ENCODE peak calls at places on chromosomes 4 and X, in ten cellular contexts. M is mesendoderm, S is MM.1S, B is tibial artery, F is H9, O is body of pancreas, W is left ventricle myocardium inferior, J is heart left ventricle, L is fibroblast of lung, E is adrenal gland. Y is an unnamed sample. For H3K4me1, the result is how much of the 10 kb centered on the place peaks cover.

GRCh38 chrX:109299091-109299490 is 182.8 kb downstream of the GUCY2F start:
- DNase-seq in O (no peak), E (no peak), S (no peak), B (no peak), J (no peak), L (no peak), F (no peak), W (no peak), M (no peak), Y (no peak)

GRCh38 chrX:118644378-118644777 is 83.0 kb upstream of the IL13RA1 start:
- DNase-seq in J (no peak), B (no peak), F (no peak), O (no peak), M (peak), E (peak), L (peak), S (no peak), W (no peak), Y (peak)

GRCh38 chr4:119646347-119647071 is 17.9 kb upstream of the PDE5A start:
- DNase-seq in O (peak), J (peak), S (no peak), E (no peak), B (no peak), L (peak), M (no peak), F (no peak), W (peak), Y (peak)

GRCh38 chr4:3436798-3437581 is 4.8 kb upstream of the HGFAC start:
- DNase-seq in J (no peak), W (no peak), F (no peak), E (peak), M (no peak), O (peak), L (peak), S (no peak), B (peak), Y (peak)

GRCh38 chrX:13843150-13843721 is 26.3 kb upstream of the GPM6B start:
- DNase-seq in E (no peak), S (peak), W (no peak), M (no peak), J (no peak), B (no peak), L (no peak), F (no peak), O (no peak), Y (no peak)

GRCh38 chr4:79213702-79214101 is 112.2 kb downstream of the NAA11 start:
- DNase-seq in W (no peak), S (no peak), B (no peak), F (no peak), E (no peak), J (no peak), L (no peak), O (no peak), M (no peak), Y (no peak)

GRCh38 chr4:17033256-17034245 is 135.1 kb upstream of the LDB2 start:
- DNase-seq in J (no peak), L (peak), B (no peak), W (no peak), O (no peak), F (no peak), M (no peak), S (no peak), E (no peak), Y (peak)

GRCh38 chr4:147825451-147826287 is 93.8 kb downstream of the ARHGAP10 start:
- DNase-seq in F (no peak), O (peak), B (no peak), S (no peak), M (no peak), J (peak), E (peak), W (peak), L (peak), Y (peak)

GRCh38 chr4:102420563-102421221 is 75.4 kb upstream of the SLC39A8 start:
- DNase-seq in B (no peak), F (no peak), J (no peak), S (no peak), M (no peak), L (peak), O (no peak), E (no peak), W (no peak), Y (peak)

GRCh38 chrX:70505451-70505841 is 60.8 kb downstream of the DLG3 start:
- DNase-seq in F (peak), E (no peak), J (no peak), L (no peak), B (no peak), M (no peak), O (no peak), S (no peak), W (no peak), Y (no peak)

GRCh38 chrX:74506310-74507115 is 85.2 kb downstream of the SLC16A2 start:
- DNase-seq in B (no peak), F (no peak), M (no peak), S (no peak), O (no peak), L (no peak), E (no peak), J (no peak), W (no peak), Y (no peak)

GRCh38 chrX:150635952-150636351 is 57.2 kb upstream of the MTMR1 start:
- DNase-seq in O (no peak), S (no peak), J (no peak), W (no peak), E (no peak), L (peak), B (no peak), M (no peak), F (no peak), Y (peak)

GRCh38 chr4:1711055-1711905 is 839 bp downstream of the SLBP start:
- DNase-seq in W (peak), S (peak), O (peak), B (peak), F (peak), M (peak), E (peak), L (peak), J (peak), Y (peak)

GRCh38 chr4:111696505-111696904 is 448.7 kb upstream of the FAM241A start:
- DNase-seq in F (no peak), W (no peak), E (no peak), J (no peak), M (no peak), S (no peak), L (no peak), B (no peak), O (no peak), Y (no peak)

GRCh38 chr4:152679414-152680281 is at the start of gene TMEM154:
- DNase-seq in L (peak), F (peak), E (peak), S (peak), J (peak), W (peak), M (peak), B (peak), O (peak), Y (peak)

GRCh38 chr4:152682143-152682542 is 2.3 kb upstream of the TMEM154 start:
- DNase-seq in W (no peak), S (no peak), M (peak), J (no peak), O (no peak), L (no peak), E (no peak), B (no peak), F (no peak), Y (no peak)

GRCh38 chr4:152678841-152679240 is 956 bp downstream of the TMEM154 start:
- DNase-seq in L (no peak), F (no peak), W (no peak), J (no peak), S (no peak), B (no peak), O (no peak), M (peak), E (no peak), Y (no peak)

GRCh38 chr4:152684007-152684406 is 4.2 kb upstream of the TMEM154 start:
- DNase-seq in W (peak), O (no peak), J (peak), S (no peak), L (no peak), M (no peak), F (no peak), E (no peak), B (no peak), Y (no peak)

DNA sequence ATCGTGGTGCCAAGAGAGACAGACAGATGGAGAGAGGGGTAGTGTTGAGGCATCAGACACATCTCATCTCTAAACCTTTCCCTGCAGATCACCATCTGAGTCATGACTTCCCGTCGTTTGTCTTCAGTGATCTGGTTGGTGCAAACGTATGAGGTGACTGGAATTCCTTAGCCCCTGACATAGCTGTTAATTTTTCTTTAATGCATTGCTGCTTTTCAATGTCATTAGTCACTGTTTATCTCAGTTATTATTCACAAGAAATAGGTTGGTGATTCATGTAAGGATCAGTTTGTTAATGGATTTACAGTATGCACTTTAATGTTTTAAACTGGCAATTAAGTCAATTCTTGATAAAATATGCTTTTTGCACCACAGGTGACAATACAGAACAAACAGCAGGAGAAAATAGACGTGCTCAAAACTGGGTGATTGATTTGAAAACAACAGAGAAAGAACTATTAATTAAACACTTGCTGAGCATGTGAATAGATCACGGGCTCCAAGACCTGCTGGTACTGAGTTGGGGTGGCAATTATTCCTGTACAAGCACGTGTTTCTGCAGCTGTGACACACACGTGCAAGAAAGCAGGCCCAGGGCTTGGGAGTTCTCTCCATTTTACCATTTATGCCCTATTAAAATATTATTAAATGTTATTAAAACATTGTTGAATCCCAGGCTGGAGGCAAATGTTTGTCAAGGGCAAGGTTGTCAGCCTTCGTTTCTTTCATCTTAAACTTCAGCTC is 1.4 kb upstream of the TMEM154 start:
- DNase-seq in B (no peak), O (no peak), S (no peak), E (no peak), F (no peak), J (no peak), L (peak), M (peak), W (no peak), Y (peak)
- H3K4me1 ChIP-seq in B (under half), O (under half), S (under half), E (under half), F (under half), J (under half), L (under half), M (under half), W (under half), Y (under half)

DNA sequence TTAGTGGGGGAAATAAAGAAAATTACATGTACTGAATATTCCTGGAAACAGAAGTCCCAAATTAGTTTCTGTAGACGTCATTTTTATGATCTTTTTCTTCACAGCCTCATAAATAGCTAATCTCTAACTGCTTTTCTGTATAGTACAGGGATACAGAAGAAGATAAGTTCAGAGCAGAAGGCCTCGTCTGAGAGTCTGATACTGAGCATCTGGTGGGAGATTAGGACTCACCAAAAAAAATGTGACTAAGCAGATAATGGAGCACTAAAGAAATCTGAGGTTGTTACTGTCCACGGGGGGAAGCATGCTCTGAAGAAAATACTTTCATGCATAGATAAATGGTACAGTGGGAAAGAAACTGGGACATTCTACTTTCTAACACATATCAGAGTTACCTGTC is 115.3 kb upstream of the TRPC5 start:
- DNase-seq in B (no peak), L (no peak), J (no peak), W (no peak), S (no peak), M (no peak), E (no peak), F (no peak), O (no peak), Y (no peak)
- H3K4me1 ChIP-seq in B (under half), L (under half), J (under half), W (under half), S (under half), M (under half), E (under half), F (under half), O (under half), Y (under half)

GRCh38 chr4:140130677-140131076 is 23.3 kb downstream of the MAML3 start:
- DNase-seq in J (no peak), L (peak), F (no peak), M (no peak), E (peak), B (no peak), O (no peak), S (no peak), W (no peak), Y (peak)
- H3K4me1 ChIP-seq in J (under half), L (under half), F (under half), M (under half), E (under half), B (under half), O (under half), S (under half), W (under half), Y (under half)

DNA sequence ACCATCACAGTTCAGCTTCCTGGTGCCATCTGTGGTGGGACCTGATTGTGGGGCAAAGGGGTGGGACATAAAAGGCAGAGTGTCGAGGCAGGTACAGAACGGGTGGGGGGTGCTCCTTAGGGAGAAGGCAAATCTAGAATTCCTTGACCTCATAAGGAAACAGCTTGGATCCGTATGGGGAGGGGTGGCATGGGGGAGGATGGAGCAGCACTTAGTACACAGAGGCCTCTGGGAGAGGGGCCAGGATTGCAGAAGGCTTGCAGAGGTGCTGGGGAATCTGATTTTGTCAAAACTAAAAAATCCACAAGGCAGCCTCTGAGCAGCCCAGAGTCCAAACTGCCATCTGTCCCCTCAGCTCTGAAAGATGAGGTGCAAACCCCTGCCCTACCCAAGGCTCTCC is 2.3 kb upstream of the EMD start:
- DNase-seq in M (no peak), S (no peak), J (no peak), W (no peak), F (no peak), O (no peak), B (peak), L (peak), E (no peak), Y (no peak)
- H3K4me1 ChIP-seq in M (under half), S (under half), J (under half), W (under half), F (under half), O (under half), B (under half), L (under half), E (under half), Y (under half)

GRCh38 chrX:148310402-148311200 is 189.8 kb upstream of the AFF2 start:
- DNase-seq in O (no peak), S (peak), J (no peak), F (no peak), E (no peak), M (no peak), L (no peak), B (no peak), W (no peak), Y (no peak)

GRCh38 chrX:148309413-148309812 is 191.0 kb upstream of the AFF2 start:
- DNase-seq in M (no peak), O (no peak), W (no peak), E (no peak), L (no peak), J (no peak), S (no peak), B (no peak), F (no peak), Y (no peak)

GRCh38 chrX:148316446-148316845 is 184.0 kb upstream of the AFF2 start:
- DNase-seq in W (no peak), O (no peak), F (no peak), M (no peak), B (no peak), J (no peak), E (no peak), S (no peak), L (no peak), Y (no peak)

DNA sequence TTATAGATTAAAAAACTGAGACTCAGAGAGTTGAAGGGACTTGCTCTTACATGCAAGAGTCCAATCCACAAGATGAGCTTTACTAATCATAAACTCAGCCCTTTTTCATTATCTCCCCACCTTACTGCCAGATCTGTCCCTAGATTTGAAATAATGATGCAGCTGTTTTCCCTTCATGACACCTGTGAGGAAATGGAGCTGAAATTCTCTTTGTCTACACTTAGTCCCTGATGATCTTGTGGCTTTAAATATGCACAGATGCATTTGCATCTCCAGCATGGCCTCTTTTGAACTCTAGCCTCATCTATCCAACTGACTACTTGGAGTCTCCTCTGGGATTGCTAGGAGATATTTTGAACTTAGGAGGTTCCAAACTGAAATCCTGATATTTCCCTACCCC is 188.9 kb upstream of the AFF2 start:
- DNase-seq in W (no peak), E (no peak), L (no peak), F (no peak), J (no peak), S (peak), O (no peak), M (no peak), B (no peak), Y (no peak)
- H3K4me1 ChIP-seq in W (under half), E (under half), L (under half), F (under half), J (under half), S (under half), O (under half), M (under half), B (under half), Y (under half)

GRCh38 chrX:39777623-39778025 is 320.1 kb downstream of the BCOR start:
- DNase-seq in J (no peak), B (no peak), W (no peak), M (no peak), F (no peak), L (no peak), S (peak), E (no peak), O (no peak), Y (no peak)
- H3K4me1 ChIP-seq in J (under half), B (under half), W (under half), M (under half), F (under half), L (under half), S (under half), E (under half), O (under half), Y (under half)

GRCh38 chr4:82577451-82577850 is 15.7 kb upstream of the TMEM150C start:
- DNase-seq in M (no peak), J (no peak), O (no peak), B (no peak), L (no peak), F (no peak), S (no peak), E (no peak), W (no peak), Y (no peak)
- H3K4me1 ChIP-seq in M (under half), J (under half), O (under half), B (under half), L (under half), F (under half), S (under half), E (under half), W (under half), Y (under half)

GRCh38 chr4:4764506-4764905 is 95.0 kb upstream of the MSX1 start:
- DNase-seq in S (no peak), L (no peak), W (no peak), J (no peak), B (no peak), F (no peak), O (no peak), E (no peak), M (no peak), Y (no peak)
- H3K4me1 ChIP-seq in S (under half), L (under half), W (under half), J (under half), B (under half), F (under half), O (under half), E (under half), M (under half), Y (under half)

GRCh38 chr4:152591361-152591760 is 55.5 kb upstream of the FBXW7 start:
- DNase-seq in J (peak), B (no peak), L (peak), S (no peak), O (peak), W (peak), F (peak), E (peak), M (peak), Y (peak)

GRCh38 chr4:152598454-152598853 is 62.6 kb upstream of the FBXW7 start:
- DNase-seq in L (no peak), W (no peak), J (no peak), E (no peak), B (no peak), O (no peak), F (no peak), M (no peak), S (no peak), Y (no peak)

GRCh38 chr4:152590179-152591031 is 54.5 kb upstream of the FBXW7 start:
- DNase-seq in E (no peak), W (no peak), M (peak), J (no peak), B (no peak), S (no peak), O (no peak), L (peak), F (no peak), Y (peak)

GRCh38 chr4:152591876-152592275 is 56.0 kb upstream of the FBXW7 start:
- DNase-seq in E (no peak), W (no peak), B (no peak), J (no peak), O (no peak), S (no peak), M (no peak), F (no peak), L (no peak), Y (no peak)

GRCh38 chr4:152594981-152595916 is 59.4 kb upstream of the FBXW7 start:
- DNase-seq in F (no peak), W (no peak), M (no peak), O (no peak), B (no peak), S (no peak), L (no peak), J (no peak), E (no peak), Y (no peak)
- H3K4me1 ChIP-seq in F (under half), W (under half), M (under half), O (under half), B (under half), S (under half), L (under half), J (under half), E (under half), Y (under half)

DNA sequence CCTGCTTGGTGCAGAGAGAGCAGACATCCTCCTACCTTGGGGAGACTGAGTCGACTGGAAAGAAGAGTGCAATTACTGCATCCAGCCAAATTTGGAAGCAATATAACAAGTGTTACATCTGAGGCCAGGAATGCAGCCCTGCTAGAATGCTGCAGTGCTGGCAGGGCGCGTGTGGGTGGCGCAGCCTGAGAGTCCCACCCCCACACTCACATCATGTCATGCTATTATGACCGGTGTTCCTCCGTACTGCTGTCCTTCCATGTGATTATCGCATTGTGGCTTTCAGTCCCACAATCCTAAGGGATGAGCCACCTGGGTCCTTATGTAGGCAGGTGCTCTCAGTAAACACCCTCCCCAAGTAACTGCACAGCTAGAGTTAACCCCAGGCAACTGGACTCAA is 122.6 kb upstream of the CPEB2 start:
- DNase-seq in J (no peak), W (no peak), S (no peak), O (no peak), B (no peak), F (no peak), M (no peak), L (no peak), E (no peak), Y (no peak)
- H3K4me1 ChIP-seq in J (under half), W (under half), S (under half), O (under half), B (under half), F (under half), M (under half), L (under half), E (under half), Y (under half)

Y was measured in astrocyte.